ENCODE peak calls at places on chromosome 20, in five cellular contexts. F is dorsolateral prefrontal cortex, M is mucosa of descending colon, D is osteoblast, C is GM20000. B is an unnamed sample.
A peak's percentile ranks its signal among the peaks of the same experiment; 100 is the strongest.

GRCh38 chr20:59623583-59623982 is 19.2 kb downstream of the PHACTR3 start:
- DNase-seq in F (no peak), M (no peak), D (no peak), C (no peak), B (no peak)

GRCh38 chr20:36569847-36570429 is 3.5 kb upstream of the TGIF2 start:
- DNase-seq in F (no peak), M (no peak), D (peak; percentile 99), C (no peak), B (peak; percentile 28)

GRCh38 chr20:1941226-1941625 is 46.0 kb downstream of the SIRPA start:
- DNase-seq in F (peak; percentile 56), M (no peak), D (peak; percentile 91), C (no peak), B (peak; percentile 92)

GRCh38 chr20:39619386-39619785 is 657.2 kb downstream of the DHX35 start:
- DNase-seq in F (no peak), M (no peak), D (no peak), C (no peak), B (no peak)

GRCh38 chr20:14219801-14220461 is 117.5 kb downstream of the FLRT3 start:
- DNase-seq in F (no peak), M (peak; percentile 85), D (no peak), C (no peak), B (peak; percentile 63)

GRCh38 chr20:10731190-10731955 is 57.6 kb upstream of the JAG1 start:
- DNase-seq in F (no peak), M (no peak), D (peak; percentile 45), C (no peak), B (peak; percentile 33)

GRCh38 chr20:56395166-56395565 is 2.7 kb downstream of the CSTF1 start:
- DNase-seq in F (no peak), M (no peak), D (no peak), C (no peak), B (no peak)

GRCh38 chr20:1185781-1186334 is 1.1 kb upstream of the TMEM74B start:
- DNase-seq in F (peak; percentile 29), M (peak; percentile 44), D (peak; percentile 93), C (peak; percentile 83), B (peak; percentile 40)

GRCh38 chr20:24773751-24774201 is 175.3 kb upstream of the CST7 start:
- DNase-seq in F (no peak), M (no peak), D (peak; percentile 96), C (no peak), B (peak; percentile 56)

GRCh38 chr20:31869942-31870702 is at the start of the genes DUSP15 and TTLL9:
- DNase-seq in F (peak; percentile 73), M (peak; percentile 35), D (peak; percentile 85), C (peak; percentile 67), B (no peak)

GRCh38 chr20:26276811-26277210 is 580.2 kb upstream of the ZNF337 start:
- DNase-seq in F (no peak), M (no peak), D (peak; percentile 69), C (no peak), B (no peak)

GRCh38 chr20:51758978-51759544 is 9.1 kb downstream of the ATP9A start:
- DNase-seq in F (peak; percentile 78), M (no peak), D (peak; percentile 72), C (no peak), B (peak; percentile 28)

GRCh38 chr20:62776692-62777527 is 19.4 kb upstream of the MRGBP start:
- DNase-seq in F (no peak), M (peak; percentile 45), D (no peak), C (peak; percentile 86), B (peak; percentile 79)

GRCh38 chr20:2022163-2022562 is 28.3 kb upstream of the PDYN start:
- DNase-seq in F (no peak), M (no peak), D (no peak), C (no peak), B (peak; percentile 92)

GRCh38 chr20:23078994-23079364 is 7.1 kb downstream of the CD93 start:
- DNase-seq in F (no peak), M (no peak), D (no peak), C (no peak), B (no peak)
- TF ChIP-seq CTCF in F (no peak), M (no peak), D (no peak), C (peak; percentile 29), B (no peak)

DNA sequence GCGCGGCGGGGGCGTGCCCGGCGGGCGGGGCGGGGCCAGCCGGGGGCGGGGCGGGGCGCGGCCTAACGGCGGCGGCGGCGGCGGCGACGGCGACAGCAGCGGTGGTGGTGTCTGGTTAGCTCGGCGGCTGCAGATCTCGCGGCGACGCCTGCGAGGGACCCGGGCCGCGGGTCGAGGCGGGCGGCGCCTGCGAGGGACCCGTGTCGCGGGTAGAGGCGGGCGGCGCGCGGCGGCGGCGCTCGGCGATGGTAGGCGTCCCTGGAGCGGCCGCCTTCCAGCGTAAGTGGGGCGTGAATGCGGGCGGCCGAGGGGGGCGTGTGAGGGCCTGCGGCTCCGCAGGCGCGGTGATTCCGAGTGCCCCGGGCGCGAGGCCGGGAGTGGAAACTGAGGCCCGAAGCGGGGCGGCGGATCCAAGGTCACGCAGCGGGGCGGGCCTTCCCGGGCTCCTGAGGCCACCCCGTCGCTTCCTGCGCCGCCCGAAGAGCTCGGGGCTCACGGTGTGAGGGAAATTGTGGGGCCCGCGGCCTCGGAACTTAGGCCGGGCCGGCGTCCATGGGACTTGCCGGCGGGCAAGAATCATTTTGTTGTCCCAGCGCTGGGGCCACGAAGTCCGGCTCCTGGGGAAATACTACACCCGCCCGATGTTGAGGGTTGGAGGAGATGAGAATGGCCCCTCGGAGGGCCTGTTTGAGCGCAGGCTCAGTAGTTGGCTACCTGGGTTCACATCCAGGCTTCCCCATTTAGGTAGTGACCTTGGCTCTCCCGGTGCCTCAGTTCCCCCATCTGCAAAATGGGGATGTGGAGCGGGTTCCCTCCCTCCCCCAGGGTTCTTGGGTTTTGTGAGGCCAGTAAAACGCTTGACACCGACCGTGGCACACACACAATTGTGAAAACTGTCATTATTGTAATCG is at the start of gene CBFA2T2:
- DNase-seq in F (peak; percentile 59), M (peak; percentile 68), D (peak; percentile 94), C (peak; percentile 48), B (peak; percentile 54)
- TF ChIP-seq CTCF in F (peak; percentile 19), M (no peak), D (no peak), C (no peak), B (no peak)

GRCh38 chr20:33900515-33901131 is 89.5 kb downstream of the CHMP4B start:
- DNase-seq in F (no peak), M (no peak), D (no peak), C (no peak), B (no peak)

GRCh38 chr20:33897313-33897912 is 86.3 kb downstream of the CHMP4B start:
- DNase-seq in F (no peak), M (no peak), D (no peak), C (no peak), B (no peak)

GRCh38 chr20:33901132-33901523 is 90.0 kb downstream of the CHMP4B start:
- DNase-seq in F (no peak), M (no peak), D (no peak), C (no peak), B (no peak)

GRCh38 chr20:33896509-33896908 is 85.4 kb downstream of the CHMP4B start:
- DNase-seq in F (no peak), M (no peak), D (no peak), C (no peak), B (peak; percentile 11)

DNA sequence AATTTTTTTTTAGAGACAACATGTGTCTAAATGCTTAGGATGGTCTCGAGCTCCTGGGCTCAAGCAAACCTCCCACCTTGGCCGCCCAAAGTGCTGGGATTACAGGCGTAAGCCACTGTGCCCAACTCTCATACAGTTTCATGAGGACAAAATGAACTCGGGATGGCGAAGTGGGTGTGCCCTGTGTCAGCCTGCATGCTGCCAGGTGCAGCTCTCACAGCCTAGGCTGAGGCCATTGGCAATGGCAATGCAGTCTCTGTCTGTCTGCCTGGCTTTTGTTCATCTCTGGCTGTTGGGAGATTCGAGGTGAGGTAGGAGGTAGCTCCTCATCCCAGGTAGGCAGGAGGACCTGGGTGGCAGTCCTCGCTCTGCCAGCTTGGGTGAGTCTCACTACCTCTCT is 88.0 kb downstream of the CHMP4B start:
- DNase-seq in F (no peak), M (no peak), D (no peak), C (no peak), B (no peak)
- TF ChIP-seq CTCF in F (no peak), M (no peak), D (no peak), C (no peak), B (no peak)

DNA sequence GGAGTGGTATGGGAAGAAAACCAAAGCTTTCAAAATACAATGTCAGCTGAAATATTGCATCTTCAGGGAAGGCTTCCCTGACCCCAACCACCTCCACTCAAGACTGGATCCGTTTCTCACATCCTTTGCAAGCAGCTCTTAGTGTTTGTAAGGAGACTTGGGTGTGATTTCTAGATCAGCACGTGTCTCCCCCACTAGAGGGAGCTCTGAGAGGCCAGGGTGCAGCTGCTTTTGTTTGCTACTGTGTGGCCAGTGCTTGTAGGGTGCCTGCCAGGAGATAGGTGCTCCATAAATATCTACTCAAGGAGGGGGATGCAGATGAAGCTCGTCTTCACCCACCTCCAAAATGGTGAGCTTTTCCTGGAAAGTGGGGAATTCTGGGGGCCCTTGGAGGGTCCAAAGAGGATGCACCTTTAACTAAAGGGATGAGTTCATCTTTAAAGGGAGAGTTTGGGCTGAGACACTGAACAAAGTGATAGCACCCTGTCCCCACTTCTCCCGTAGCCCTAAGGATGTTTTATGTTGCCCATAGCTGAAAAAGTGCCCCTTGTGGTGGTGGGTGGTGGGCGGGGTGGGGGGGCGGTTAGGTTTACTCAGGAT is 52.6 kb upstream of the MAFB start:
- DNase-seq in F (no peak), M (peak; percentile 81), D (no peak), C (peak; percentile 48), B (peak; percentile 69)
- TF ChIP-seq CTCF in F (peak; percentile 63), M (peak; percentile 49), D (peak; percentile 70), C (peak; percentile 64), B (peak; percentile 67)

DNA sequence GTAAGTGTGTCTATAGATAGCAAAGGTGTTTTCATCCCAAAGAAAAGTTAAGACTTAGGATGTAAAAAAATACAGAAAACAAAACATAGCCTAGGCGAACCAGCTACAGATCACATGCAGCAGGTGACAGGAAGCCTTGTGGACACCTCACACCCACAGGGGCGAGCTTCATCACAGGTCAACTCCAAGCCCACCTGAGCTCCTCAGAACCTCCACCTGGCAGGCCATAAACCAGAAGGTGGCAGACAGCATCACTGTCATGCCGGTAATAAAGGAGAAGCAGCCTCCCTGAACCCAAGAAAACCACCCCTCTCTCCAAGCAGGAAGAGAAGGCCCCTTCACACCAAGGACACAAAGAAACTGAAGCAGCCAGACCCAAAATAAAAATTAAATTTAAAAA is 1.0 kb downstream of the RALGAPA2 start:
- DNase-seq in F (no peak), M (peak; percentile 47), D (no peak), C (no peak), B (no peak)
- TF ChIP-seq CTCF in F (no peak), M (no peak), D (no peak), C (no peak), B (no peak)